ENCODE peak calls at places on chromosome 6, in eight cellular contexts. G, U, X, D, T, E, Z and K are unnamed samples.

GRCh38 chr6:12069891-12070529 is 57.9 kb downstream of the HIVEP1 start:
- DNase-seq in E (no peak), D (no peak), X (no peak), U (no peak), G (no peak), Z (no peak), T (no peak), K (no peak)

GRCh38 chr6:11093591-11094410 is at the start of gene SMIM13:
- DNase-seq in G (peak; percentile 95), T (peak; percentile 97), Z (peak; percentile 99), D (peak; percentile 98), E (peak; percentile 97), U (peak; percentile 99), X (peak; percentile 94), K (peak; percentile 94)

GRCh38 chr6:168715643-168716481 is 274.9 kb downstream of the SMOC2 start:
- DNase-seq in T (no peak), U (no peak), E (no peak), X (no peak), D (no peak), Z (no peak), G (no peak), K (no peak)

GRCh38 chr6:115891111-115891669 is 169.5 kb downstream of the FRK start:
- DNase-seq in G (no peak), E (no peak), Z (peak; percentile 48), U (no peak), T (peak; percentile 39), X (no peak), D (peak; percentile 23), K (peak; percentile 43)

GRCh38 chr6:106546322-106547052 is 82.8 kb downstream of the RTN4IP1 start:
- DNase-seq in Z (peak; percentile 82), T (peak; percentile 73), U (no peak), D (no peak), G (no peak), E (no peak), X (no peak), K (no peak)

GRCh38 chr6:13355969-13356368 is 27.6 kb upstream of the TBC1D7 start:
- DNase-seq in U (no peak), D (peak; percentile 67), E (no peak), T (no peak), G (no peak), Z (no peak), X (no peak), K (peak; percentile 87)

GRCh38 chr6:117776441-117776840 is 101.2 kb downstream of the NUS1 start:
- DNase-seq in E (no peak), D (no peak), Z (peak; percentile 5), U (no peak), G (no peak), T (peak; percentile 18), X (no peak), K (no peak)

GRCh38 chr6:130035211-130035610 is 16.8 kb downstream of the L3MBTL3 start:
- DNase-seq in G (no peak), X (no peak), U (no peak), E (no peak), Z (peak; percentile 48), D (no peak), T (no peak), K (no peak)

GRCh38 chr6:30355281-30355680 is 10.3 kb downstream of the RPP21 start:
- DNase-seq in E (no peak), X (no peak), G (no peak), T (no peak), U (no peak), Z (no peak), D (no peak), K (no peak)

GRCh38 chr6:21386744-21387143 is 206.8 kb upstream of the SOX4 start:
- DNase-seq in T (no peak), Z (peak; percentile 58), U (no peak), E (no peak), G (no peak), X (no peak), D (no peak), K (no peak)

GRCh38 chr6:145272246-145272645 is 463.1 kb downstream of the EPM2A start:
- DNase-seq in X (no peak), G (no peak), D (no peak), T (no peak), U (no peak), Z (no peak), E (no peak), K (no peak)

GRCh38 chr6:134003542-134003951 is 48.9 kb downstream of the SLC2A12 start:
- DNase-seq in Z (no peak), U (no peak), X (no peak), G (no peak), D (no peak), T (peak; percentile 51), E (no peak), K (no peak)

GRCh38 chr6:170279426-170279825 is 11.5 kb downstream of the DLL1 start:
- DNase-seq in X (no peak), E (no peak), T (no peak), G (no peak), D (no peak), U (no peak), Z (no peak), K (no peak)

GRCh38 chr6:36735110-36735971 is 37.7 kb downstream of the RAB44 start:
- DNase-seq in U (peak; percentile 76), Z (peak; percentile 97), D (peak; percentile 53), G (peak; percentile 86), X (no peak), T (peak; percentile 90), E (no peak), K (no peak)

GRCh38 chr6:34152806-34153565 is 7.1 kb upstream of the GRM4 start:
- DNase-seq in G (no peak), T (no peak), X (no peak), D (no peak), U (peak; percentile 33), Z (no peak), E (no peak), K (no peak)